ENCODE peak calls at places on chromosomes 4 and X, in seven cellular contexts. F, V, J, G, Q, T and A are unnamed samples.

GRCh38 chrX:31319586-31319985 is 247.7 kb upstream of the FTHL17 start:
- DNase-seq in V (no peak), J (no peak), T (no peak), Q (no peak), F (no peak), G (no peak), A (no peak)

GRCh38 chr4:187075514-187075913 is 351.9 kb upstream of the FAT1 start:
- DNase-seq in F (no peak), Q (no peak), V (no peak), G (no peak), T (no peak), J (no peak), A (no peak)

GRCh38 chrX:37348237-37349130 is 680 bp upstream of the PRRG1 start:
- DNase-seq in G (no peak), Q (no peak), F (no peak), J (no peak), V (no peak), T (no peak), A (no peak)

GRCh38 chr4:138669479-138670165 is 346.0 kb upstream of the NOCT start:
- DNase-seq in V (no peak), J (no peak), Q (no peak), G (no peak), T (no peak), F (no peak), A (no peak)

GRCh38 chr4:81960968-81961367 is 412.8 kb downstream of the HNRNPD start:
- DNase-seq in T (no peak), V (no peak), J (no peak), G (no peak), F (no peak), Q (no peak), A (no peak)

GRCh38 chrX:78106651-78106986 is 2.6 kb downstream of the PGK1 start:
- DNase-seq in Q (no peak), G (no peak), F (no peak), J (no peak), V (no peak), T (no peak), A (no peak)

GRCh38 chr4:99722006-99722405 is 64.4 kb upstream of the C4orf54 start:
- DNase-seq in T (no peak), Q (no peak), V (no peak), F (no peak), J (no peak), G (no peak), A (no peak)

GRCh38 chr4:125904802-125905201 is 590.0 kb downstream of the FAT4 start:
- DNase-seq in T (no peak), V (no peak), F (no peak), J (no peak), Q (no peak), G (no peak), A (no peak)

GRCh38 chr4:108772402-108772801 is 9.5 kb upstream of the ETNPPL start:
- DNase-seq in G (no peak), J (no peak), T (no peak), V (no peak), F (no peak), Q (no peak), A (no peak)

GRCh38 chrX:37746268-37746931 is 33.5 kb upstream of the CYBB start:
- DNase-seq in J (peak), Q (no peak), T (no peak), G (no peak), V (no peak), F (no peak), A (no peak)

GRCh38 chr4:3360741-3361140 is 67.9 kb downstream of the RGS12 start:
- DNase-seq in F (no peak), Q (no peak), V (no peak), J (no peak), G (no peak), T (no peak), A (no peak)

GRCh38 chr4:47837582-47838294 is at the start of gene CORIN:
- DNase-seq in G (no peak), F (peak), J (no peak), V (peak), Q (peak), T (peak), A (no peak)

GRCh38 chr4:186587416-186588018 is 32.1 kb upstream of the MTNR1A start:
- DNase-seq in Q (peak), G (peak), F (peak), J (no peak), V (peak), T (peak), A (peak)

GRCh38 chrX:153029875-153030274 is 26.4 kb upstream of the PNMA3 start:
- DNase-seq in J (no peak), F (no peak), T (no peak), G (no peak), V (no peak), Q (no peak), A (no peak)

GRCh38 chrX:43968347-43968746 is 4.8 kb downstream of the NDP start:
- DNase-seq in F (no peak), Q (no peak), T (no peak), V (no peak), J (no peak), G (no peak), A (no peak)

GRCh38 chr4:15366660-15367059 is 61.2 kb upstream of the C1QTNF7 start:
- DNase-seq in J (no peak), G (no peak), V (no peak), T (no peak), Q (no peak), F (no peak), A (no peak)

GRCh38 chrX:110139172-110139571 is 136.3 kb downstream of the TMEM164 start:
- DNase-seq in V (no peak), F (no peak), T (no peak), G (no peak), J (no peak), Q (no peak), A (no peak)

GRCh38 chrX:36957425-36958328 is 50.5 kb upstream of the FAM47C start:
- DNase-seq in Q (no peak), V (peak), J (no peak), F (no peak), G (no peak), T (peak), A (peak)

GRCh38 chr4:168908093-168908492 is 102.0 kb downstream of the CBR4 start:
- DNase-seq in V (no peak), J (no peak), Q (no peak), G (no peak), F (no peak), T (no peak), A (no peak)

GRCh38 chr4:56684320-56684719 is 3.2 kb upstream of the HOPX start:
- DNase-seq in V (no peak), F (no peak), J (no peak), Q (no peak), T (no peak), G (no peak), A (no peak)

GRCh38 chr4:44150091-44150576 is 298.5 kb downstream of the KCTD8 start:
- DNase-seq in T (no peak), V (no peak), Q (no peak), J (no peak), F (no peak), G (no peak), A (no peak)

GRCh38 chr4:100913685-100914084 is 395.9 kb upstream of the EMCN start:
- DNase-seq in T (no peak), J (no peak), Q (no peak), V (no peak), F (no peak), G (no peak), A (no peak)

GRCh38 chr4:101604976-101605375 is 185.6 kb upstream of the BANK1 start:
- DNase-seq in G (no peak), T (no peak), J (no peak), V (no peak), F (no peak), Q (no peak), A (no peak)